ENCODE peak calls at places on chromosomes 16 and 17, in ten cellular contexts. R is astrocyte of the spinal cord; Q is iris pigment epithelial cell; W is CD4-positive, CD25-positive, alpha-beta regulatory T cell; O is Ammon's horn; K is mesothelial cell of epicardium; I is Caco-2; E is activated T-cell treated with anti-CD3 and anti-CD28 coated beads for 1 hour; G is kidney epithelial cell; F is cardiac fibroblast. Y is an unnamed sample.
A peak's percentile ranks its signal among the peaks of the same experiment; 100 is the strongest.

GRCh38 chr17:79620207-79621038 is 9.6 kb upstream of the RBFOX3 start:
- DNase-seq in I (peak; percentile 17), G (no peak), R (no peak), F (no peak), Q (no peak), E (no peak), O (no peak), K (peak; percentile 5), W (no peak), Y (no peak)

GRCh38 chr16:1125471-1125870 is 27.4 kb upstream of the CACNA1H start:
- DNase-seq in Q (peak; percentile 58), W (peak; percentile 15), F (peak; percentile 40), G (no peak), K (no peak), E (no peak), I (no peak), O (peak; percentile 78), R (peak; percentile 4), Y (peak; percentile 20)

GRCh38 chr17:82437325-82437668 is 13.3 kb downstream of the CYBC1 start:
- DNase-seq in I (no peak), W (no peak), G (no peak), O (no peak), R (no peak), Q (no peak), E (no peak), K (no peak), F (no peak), Y (no peak)

GRCh38 chr17:63694229-63694973 is 5.5 kb downstream of the LIMD2 start:
- DNase-seq in E (no peak), I (no peak), Q (no peak), F (no peak), G (no peak), K (no peak), W (peak; percentile 52), R (no peak), O (no peak), Y (peak; percentile 36)

GRCh38 chr17:67212716-67213417 is 32.1 kb downstream of the HELZ start:
- DNase-seq in O (no peak), R (peak; percentile 55), G (no peak), Q (peak; percentile 80), K (no peak), W (no peak), F (peak; percentile 58), E (no peak), I (no peak), Y (no peak)

GRCh38 chr17:61593404-61593803 is 2.4 kb upstream of the NACA2 start:
- DNase-seq in E (no peak), W (no peak), Q (no peak), G (no peak), F (no peak), K (no peak), I (no peak), O (no peak), R (no peak), Y (no peak)

GRCh38 chr17:40312131-40312731 is 3.3 kb downstream of the RARA start:
- DNase-seq in W (no peak), K (no peak), F (no peak), R (no peak), O (peak; percentile 66), I (no peak), G (no peak), Q (no peak), E (no peak), Y (no peak)

GRCh38 chr17:58756246-58757161 is 850 bp downstream of the PPM1E start:
- DNase-seq in W (no peak), Q (no peak), G (no peak), K (peak; percentile 21), F (no peak), R (no peak), I (no peak), O (peak; percentile 22), E (no peak), Y (no peak)

GRCh38 chr17:36195474-36196098 is 972 bp downstream of the CCL3L1 start:
- DNase-seq in G (no peak), F (no peak), I (no peak), W (no peak), R (no peak), K (no peak), E (no peak), Q (no peak), O (no peak), Y (no peak)

GRCh38 chr16:11986521-11987057 is 10.1 kb downstream of the SNX29 start:
- DNase-seq in E (no peak), G (no peak), R (no peak), W (no peak), F (no peak), O (no peak), Q (peak; percentile 75), K (no peak), I (no peak), Y (no peak)

GRCh38 chr16:75351183-75351582 is 82.1 kb downstream of the CFDP1 start:
- DNase-seq in G (peak; percentile 45), O (no peak), R (peak; percentile 89), K (no peak), E (no peak), F (peak; percentile 81), I (no peak), Q (peak; percentile 84), W (no peak), Y (no peak)

Y was measured in activated CD4-positive, alpha-beta T cell treated with anti-CD3 and anti-CD28 coated beads, Interleukin-2, amount 10 ng/mL, durations not matched to agents 7 days and 5 days.